ENCODE peak calls at places on chromosome X, in ten cellular contexts. R, M, D, C, L, V, S, H, W and Q are unnamed samples.
A peak's percentile ranks its signal among the peaks of the same experiment; 100 is the strongest.

GRCh38 chrX:57640674-57641016 is 39.4 kb downstream of the NLRP2B start:
- DNase-seq in R (no peak), M (no peak), D (no peak), C (no peak), L (no peak), V (no peak), S (no peak), H (no peak), W (no peak), Q (no peak)

GRCh38 chrX:98379134-98379533 is 1495.4 kb downstream of the RPA4 start:
- DNase-seq in R (no peak), M (no peak), D (no peak), C (no peak), L (peak; percentile 63), V (no peak), S (no peak), H (no peak), W (no peak), Q (no peak)

GRCh38 chrX:134990475-134991473 is at the start of gene SMIM10:
- DNase-seq in R (peak; percentile 0), M (peak; percentile 75), D (peak; percentile 84), C (peak; percentile 84), L (no peak), V (peak; percentile 51), S (no peak), H (peak; percentile 32), W (peak; percentile 93), Q (peak; percentile 24)

GRCh38 chrX:20217279-20217678 is 49.4 kb downstream of the RPS6KA3 start:
- DNase-seq in R (no peak), M (peak; percentile 6), D (no peak), C (no peak), L (no peak), V (no peak), S (no peak), H (peak; percentile 33), W (peak; percentile 63), Q (no peak)

GRCh38 chrX:21004835-21005234 is 369.4 kb upstream of the CNKSR2 start:
- DNase-seq in R (no peak), M (peak; percentile 7), D (no peak), C (no peak), L (no peak), V (no peak), S (no peak), H (peak; percentile 28), W (peak; percentile 3), Q (no peak)

GRCh38 chrX:17697191-17697590 is 40.1 kb upstream of the SCML1 start:
- DNase-seq in R (no peak), M (no peak), D (no peak), C (no peak), L (no peak), V (no peak), S (no peak), H (no peak), W (peak; percentile 20), Q (no peak)

GRCh38 chrX:10176121-10177003 is 19.6 kb downstream of the CLCN4 start:
- DNase-seq in R (no peak), M (no peak), D (no peak), C (no peak), L (no peak), V (no peak), S (no peak), H (no peak), W (no peak), Q (no peak)

GRCh38 chrX:139324756-139325155 is 205.8 kb upstream of the F9 start:
- DNase-seq in R (no peak), M (no peak), D (no peak), C (no peak), L (no peak), V (no peak), S (no peak), H (no peak), W (no peak), Q (no peak)

GRCh38 chrX:137195991-137196390 is 162.2 kb upstream of the GPR101 start:
- DNase-seq in R (no peak), M (no peak), D (no peak), C (no peak), L (no peak), V (no peak), S (no peak), H (no peak), W (peak; percentile 57), Q (no peak)

GRCh38 chrX:43349363-43349762 is 306.7 kb upstream of the MAOA start:
- DNase-seq in R (peak; percentile 9), M (no peak), D (no peak), C (peak; percentile 41), L (peak; percentile 77), V (no peak), S (peak; percentile 2), H (peak; percentile 1), W (peak; percentile 24), Q (peak; percentile 51)

GRCh38 chrX:20521245-20521644 is 254.5 kb upstream of the RPS6KA3 start:
- DNase-seq in R (no peak), M (peak; percentile 17), D (no peak), C (no peak), L (no peak), V (no peak), S (no peak), H (no peak), W (peak; percentile 81), Q (no peak)

GRCh38 chrX:132708529-132708928 is 219.7 kb upstream of the MBNL3 start:
- DNase-seq in R (no peak), M (no peak), D (no peak), C (no peak), L (no peak), V (no peak), S (no peak), H (no peak), W (no peak), Q (no peak)

GRCh38 chrX:136168929-136169735 is 21.8 kb downstream of the FHL1 start:
- DNase-seq in R (no peak), M (no peak), D (peak; percentile 28), C (peak; percentile 51), L (no peak), V (no peak), S (no peak), H (no peak), W (peak; percentile 100), Q (no peak)

GRCh38 chrX:31589503-31589902 is 517.7 kb upstream of the FTHL17 start:
- DNase-seq in R (no peak), M (no peak), D (no peak), C (no peak), L (no peak), V (no peak), S (no peak), H (no peak), W (no peak), Q (no peak)

GRCh38 chrX:154468217-154468616 is 10.1 kb downstream of the PLXNA3 start:
- DNase-seq in R (no peak), M (no peak), D (no peak), C (no peak), L (no peak), V (no peak), S (no peak), H (no peak), W (no peak), Q (no peak)

GRCh38 chrX:123859409-123859827 is 435 bp upstream of the XIAP start:
- DNase-seq in R (peak; percentile 47), M (no peak), D (peak; percentile 73), C (no peak), L (no peak), V (no peak), S (no peak), H (no peak), W (no peak), Q (peak; percentile 76)

GRCh38 chrX:104324461-104324860 is 69.7 kb upstream of the ESX1 start:
- DNase-seq in R (no peak), M (peak; percentile 15), D (no peak), C (no peak), L (no peak), V (no peak), S (no peak), H (no peak), W (peak; percentile 51), Q (no peak)

GRCh38 chrX:57595381-57595811 is 3.6 kb downstream of the ZXDB start:
- DNase-seq in R (no peak), M (peak; percentile 43), D (no peak), C (no peak), L (no peak), V (no peak), S (no peak), H (no peak), W (peak; percentile 82), Q (no peak)

GRCh38 chrX:102835504-102836146 is 101.4 kb upstream of the RAB40AL start:
- DNase-seq in R (peak; percentile 1), M (no peak), D (no peak), C (peak; percentile 4), L (peak; percentile 77), V (no peak), S (no peak), H (peak; percentile 12), W (peak; percentile 35), Q (peak; percentile 4)

GRCh38 chrX:2578864-2579263 is 78.1 kb upstream of the DHRSX start:
- DNase-seq in R (no peak), M (no peak), D (no peak), C (no peak), L (no peak), V (no peak), S (no peak), H (no peak), W (no peak), Q (peak; percentile 41)

GRCh38 chrX:149074429-149074828 is 430.7 kb downstream of the IDS start:
- DNase-seq in R (no peak), M (no peak), D (peak; percentile 25), C (no peak), L (no peak), V (no peak), S (no peak), H (no peak), W (peak; percentile 1), Q (peak; percentile 0)

GRCh38 chrX:43505759-43506158 is 150.3 kb upstream of the MAOA start:
- DNase-seq in R (no peak), M (no peak), D (no peak), C (no peak), L (no peak), V (no peak), S (no peak), H (no peak), W (no peak), Q (no peak)

GRCh38 chrX:40150503-40150902 is 52.7 kb upstream of the BCOR start:
- DNase-seq in R (no peak), M (no peak), D (no peak), C (peak; percentile 51), L (no peak), V (no peak), S (no peak), H (no peak), W (no peak), Q (peak; percentile 48)

GRCh38 chrX:72540318-72540717 is 32.3 kb downstream of the HDAC8 start:
- DNase-seq in R (no peak), M (no peak), D (no peak), C (no peak), L (peak; percentile 84), V (no peak), S (no peak), H (peak; percentile 23), W (peak; percentile 11), Q (peak; percentile 7)

GRCh38 chrX:39938466-39938865 is 159.3 kb downstream of the BCOR start:
- DNase-seq in R (no peak), M (no peak), D (no peak), C (no peak), L (no peak), V (no peak), S (no peak), H (no peak), W (no peak), Q (no peak)

GRCh38 chrX:11273544-11273943 is 19.7 kb upstream of the AMELX start:
- DNase-seq in R (no peak), M (no peak), D (no peak), C (no peak), L (no peak), V (no peak), S (no peak), H (no peak), W (peak; percentile 76), Q (no peak)